ENCODE peak calls at places on chromosomes 3 and 15, in ten cellular contexts. J, O, W, Y, T, H, I, Z, C and F are unnamed samples.

GRCh38 chr3:14424711-14425573 is 22.5 kb downstream of the SLC6A6 start:
- DNase-seq in O (no peak), W (no peak), Y (no peak), J (no peak), H (no peak), T (no peak), C (no peak), Z (peak; percentile 63), I (no peak), F (no peak)

GRCh38 chr3:127082066-127082465 is 99.2 kb downstream of the PLXNA1 start:
- DNase-seq in J (no peak), O (no peak), W (no peak), Y (no peak), H (no peak), T (no peak), C (no peak), Z (peak; percentile 12), I (no peak), F (no peak)

GRCh38 chr15:41567261-41567660 is 8.2 kb downstream of the TYRO3 start:
- DNase-seq in W (no peak), T (no peak), Z (no peak), C (no peak), H (no peak), J (peak; percentile 2), Y (no peak), O (no peak), I (no peak), F (no peak)

GRCh38 chr3:170258105-170258487 is 35.9 kb downstream of the PRKCI start:
- DNase-seq in O (no peak), J (no peak), Y (no peak), I (no peak), H (no peak), W (no peak), C (no peak), T (peak; percentile 2), Z (no peak), F (no peak)

GRCh38 chr3:45124379-45124778 is 21.8 kb downstream of the CDCP1 start:
- DNase-seq in Y (peak; percentile 86), T (peak; percentile 97), Z (no peak), W (no peak), O (peak; percentile 63), C (no peak), H (no peak), J (no peak), I (no peak), F (peak; percentile 58)

GRCh38 chr3:160685144-160685766 is 8.3 kb downstream of the ARL14 start:
- DNase-seq in C (no peak), Y (no peak), W (no peak), I (no peak), T (no peak), H (no peak), O (no peak), J (no peak), Z (no peak), F (no peak)

GRCh38 chr15:49645937-49646336 is 25.1 kb downstream of the DTWD1 start:
- DNase-seq in T (peak; percentile 74), J (no peak), H (no peak), Z (no peak), C (no peak), Y (peak; percentile 74), O (peak; percentile 45), I (no peak), W (peak; percentile 59), F (peak; percentile 20)

GRCh38 chr15:90594297-90594696 is 64.6 kb downstream of the CRTC3 start:
- DNase-seq in T (peak; percentile 54), W (no peak), Y (no peak), Z (peak; percentile 91), H (no peak), C (peak; percentile 58), O (peak; percentile 29), I (no peak), J (no peak), F (no peak)

GRCh38 chr3:160564205-160564922 is 1.0 kb downstream of the KPNA4 start:
- DNase-seq in T (no peak), C (peak; percentile 18), Z (peak; percentile 55), I (peak; percentile 37), W (no peak), H (no peak), J (no peak), O (no peak), Y (no peak), F (no peak)

GRCh38 chr3:126435456-126436315 is 40.0 kb downstream of the ZXDC start:
- DNase-seq in T (no peak), Y (no peak), C (no peak), J (no peak), I (no peak), O (no peak), W (no peak), H (peak; percentile 7), Z (no peak), F (no peak)

GRCh38 chr3:25428003-25428861 is at the start of gene RARB:
- DNase-seq in Z (peak; percentile 56), O (peak; percentile 96), I (peak; percentile 39), C (peak; percentile 53), T (peak; percentile 70), H (peak; percentile 76), W (peak; percentile 92), Y (peak; percentile 97), J (peak; percentile 29), F (peak; percentile 66)

GRCh38 chr3:188164248-188164687 is 10.3 kb downstream of the LPP start:
- DNase-seq in Y (no peak), H (no peak), C (no peak), O (no peak), J (no peak), I (no peak), Z (no peak), W (no peak), T (no peak), F (no peak)
- TF ChIP-seq CTCF in Y (no peak), H (no peak), C (no peak), O (no peak), J (no peak), I (no peak), Z (no peak), W (no peak), T (no peak), F (no peak)

GRCh38 chr3:40071683-40072238 is 237.7 kb upstream of the EIF1B start:
- DNase-seq in W (no peak), I (no peak), H (no peak), Y (no peak), T (no peak), C (no peak), O (no peak), Z (no peak), J (no peak), F (no peak)

GRCh38 chr3:40078590-40078989 is 230.9 kb upstream of the EIF1B start:
- DNase-seq in H (no peak), J (no peak), Z (no peak), W (no peak), O (no peak), C (no peak), Y (no peak), T (peak; percentile 17), I (no peak), F (no peak)

GRCh38 chr3:40068647-40069046 is 240.9 kb upstream of the EIF1B start:
- DNase-seq in J (no peak), I (no peak), Y (no peak), C (no peak), W (no peak), T (no peak), Z (no peak), H (no peak), O (no peak), F (no peak)

GRCh38 chr3:40070816-40071215 is 238.7 kb upstream of the EIF1B start:
- DNase-seq in C (no peak), J (no peak), Y (no peak), W (no peak), H (no peak), Z (no peak), T (no peak), I (no peak), O (no peak), F (no peak)

DNA sequence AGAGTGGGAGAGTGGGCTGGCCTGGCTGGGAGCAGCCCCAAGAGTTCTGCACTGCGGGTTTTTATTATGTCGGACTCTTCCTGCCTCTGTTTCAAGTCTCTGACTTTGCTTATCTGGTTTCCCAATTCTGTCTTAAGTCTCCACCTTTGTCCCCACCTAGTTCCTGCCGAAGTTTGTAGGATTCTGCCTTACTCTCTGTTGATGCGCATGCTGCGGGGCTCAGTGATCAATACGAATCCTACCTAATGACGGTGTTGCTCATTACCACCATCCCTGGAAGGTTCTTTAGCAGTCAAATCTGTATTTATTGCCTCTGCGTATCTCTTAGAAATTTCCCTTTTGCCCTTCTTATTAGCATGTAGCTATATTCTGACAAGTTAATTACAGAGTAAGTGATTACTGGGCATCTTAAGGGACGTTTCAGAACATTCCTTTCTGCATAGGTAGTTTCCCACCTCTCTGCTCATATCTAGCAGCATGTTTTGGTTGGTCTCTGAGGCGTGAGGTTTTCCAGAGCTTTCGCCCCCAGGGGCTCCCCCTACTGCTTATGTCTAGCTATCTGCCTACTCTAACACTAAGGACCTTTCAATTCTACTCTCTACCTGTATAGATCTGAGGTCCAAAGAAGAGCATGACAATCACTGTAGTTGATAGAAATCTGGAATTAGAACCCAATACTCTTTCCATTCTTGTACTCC is 236.0 kb upstream of the EIF1B start:
- DNase-seq in J (no peak), W (no peak), C (no peak), O (no peak), I (peak; percentile 44), Z (no peak), Y (no peak), T (no peak), H (no peak), F (no peak)
- TF ChIP-seq CTCF in J (no peak), W (peak; percentile 10), C (no peak), O (peak; percentile 5), I (no peak), Z (no peak), Y (peak; percentile 19), T (peak; percentile 20), H (no peak), F (no peak)

DNA sequence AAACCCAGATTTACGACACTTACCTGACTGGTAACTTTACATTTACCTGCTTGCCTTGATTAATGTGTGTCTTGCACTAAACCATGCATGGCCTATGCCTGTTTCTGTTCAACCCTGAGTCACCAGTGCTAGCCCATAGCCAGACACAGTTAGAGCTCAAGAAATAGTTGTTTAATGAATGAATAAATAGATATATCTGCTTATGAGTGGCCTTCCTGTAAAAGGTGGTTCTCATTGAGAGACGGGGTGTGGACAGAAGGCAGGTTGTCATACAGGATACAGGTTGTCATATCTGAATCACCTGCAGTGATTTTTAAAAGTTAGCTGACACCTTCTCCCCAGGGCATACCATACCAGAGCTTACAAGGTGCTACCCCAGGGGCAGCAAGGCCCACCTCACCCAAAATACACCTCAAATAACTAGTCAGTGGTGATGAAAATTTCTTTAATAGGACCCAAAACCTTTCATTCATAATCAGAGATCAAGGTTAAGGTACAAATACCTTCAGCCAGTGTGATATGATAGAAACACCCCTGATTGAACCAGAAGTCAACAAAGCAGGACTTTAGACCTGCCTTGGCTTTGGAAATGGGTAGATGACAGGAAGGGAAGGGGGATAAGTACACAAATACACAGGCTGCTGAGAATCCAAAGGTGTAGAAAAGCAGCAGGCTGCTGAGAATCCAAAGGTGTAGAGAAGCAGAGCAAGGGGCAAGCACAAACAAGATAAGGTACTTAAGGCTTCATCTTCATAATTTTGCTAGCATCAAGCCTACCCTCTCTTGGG is 45.4 kb upstream of the TSC22D2 start:
- DNase-seq in O (no peak), T (no peak), C (no peak), I (no peak), J (no peak), W (no peak), Z (no peak), H (no peak), Y (no peak), F (no peak)
- TF ChIP-seq CTCF in O (no peak), T (no peak), C (no peak), I (no peak), J (no peak), W (no peak), Z (no peak), H (no peak), Y (no peak), F (no peak)

GRCh38 chr3:194720048-194720447 is 34.4 kb downstream of the FAM43A start:
- DNase-seq in T (no peak), Z (no peak), J (no peak), I (no peak), O (no peak), Y (no peak), C (no peak), H (no peak), W (no peak), F (no peak)
- TF ChIP-seq CTCF in T (no peak), Z (no peak), J (no peak), I (no peak), O (no peak), Y (no peak), C (no peak), H (no peak), W (no peak), F (no peak)